ENCODE peak calls at places on chromosomes 6 and 20, in seven cellular contexts. I, Y, Z, E, A, D and T are unnamed samples.

GRCh38 chr20:952196-952795 is 36.2 kb upstream of the ANGPT4 start:
- DNase-seq in I (no peak), Y (no peak), Z (no peak), E (no peak), A (no peak), D (no peak), T (no peak)

GRCh38 chr6:82872092-82872635 is 193.5 kb downstream of the UBE3D start:
- DNase-seq in I (no peak), Y (no peak), Z (no peak), E (no peak), A (no peak), D (no peak), T (no peak)

GRCh38 chr6:143449731-143450452 is 603 bp downstream of the ADAT2 start:
- DNase-seq in I (no peak), Y (peak; percentile 47), Z (no peak), E (no peak), A (no peak), D (peak; percentile 15), T (no peak)

GRCh38 chr20:58711266-58712051 is 18.9 kb downstream of the NPEPL1 start:
- DNase-seq in I (no peak), Y (peak; percentile 9), Z (peak; percentile 16), E (no peak), A (no peak), D (no peak), T (no peak)

GRCh38 chr6:13724174-13724573 is 12.5 kb upstream of the RANBP9 start:
- DNase-seq in I (no peak), Y (no peak), Z (no peak), E (no peak), A (no peak), D (peak; percentile 63), T (no peak)

GRCh38 chr6:111087871-111088667 is 766 bp downstream of the SLC16A10 start:
- DNase-seq in I (peak; percentile 10), Y (peak; percentile 60), Z (peak; percentile 44), E (peak; percentile 9), A (peak; percentile 9), D (peak; percentile 31), T (no peak)

GRCh38 chr20:56247954-56248782 is at the start of gene MC3R:
- DNase-seq in I (no peak), Y (peak; percentile 31), Z (peak; percentile 66), E (peak; percentile 16), A (peak; percentile 22), D (peak; percentile 68), T (no peak)

GRCh38 chr20:44717986-44718385 is 2.8 kb downstream of the CCN5 start:
- DNase-seq in I (no peak), Y (no peak), Z (no peak), E (no peak), A (no peak), D (peak; percentile 66), T (no peak)

GRCh38 chr6:118285791-118286190 is 262.3 kb upstream of the PLN start:
- DNase-seq in I (no peak), Y (no peak), Z (no peak), E (no peak), A (no peak), D (no peak), T (no peak)

GRCh38 chr6:93036835-93037234 is 382.5 kb downstream of the EPHA7 start:
- DNase-seq in I (no peak), Y (no peak), Z (no peak), E (no peak), A (no peak), D (no peak), T (no peak)

GRCh38 chr6:100176321-100176950 is 182.4 kb upstream of the MCHR2 start:
- DNase-seq in I (peak; percentile 9), Y (no peak), Z (no peak), E (no peak), A (no peak), D (peak; percentile 53), T (no peak)

GRCh38 chr6:107032051-107032450 is 4.1 kb downstream of the MTRES1 start:
- DNase-seq in I (no peak), Y (no peak), Z (no peak), E (no peak), A (no peak), D (no peak), T (no peak)

GRCh38 chr6:140464720-140465119 is 1090.3 kb upstream of the CITED2 start:
- DNase-seq in I (no peak), Y (no peak), Z (no peak), E (no peak), A (no peak), D (no peak), T (no peak)

GRCh38 chr20:34970193-34971037 is 14.7 kb downstream of the MYH7B start:
- DNase-seq in I (no peak), Y (no peak), Z (no peak), E (no peak), A (no peak), D (no peak), T (no peak)

GRCh38 chr20:61927193-61927825 is 138.4 kb downstream of the TAF4 start:
- DNase-seq in I (no peak), Y (no peak), Z (no peak), E (no peak), A (peak; percentile 2), D (no peak), T (peak; percentile 22)

GRCh38 chr6:150979826-150980225 is 114.3 kb downstream of the MTHFD1L start:
- DNase-seq in I (no peak), Y (no peak), Z (no peak), E (no peak), A (no peak), D (no peak), T (no peak)

GRCh38 chr6:132132911-132133639 is 181.9 kb upstream of the CCN2 start:
- DNase-seq in I (no peak), Y (no peak), Z (no peak), E (no peak), A (no peak), D (no peak), T (no peak)

DNA sequence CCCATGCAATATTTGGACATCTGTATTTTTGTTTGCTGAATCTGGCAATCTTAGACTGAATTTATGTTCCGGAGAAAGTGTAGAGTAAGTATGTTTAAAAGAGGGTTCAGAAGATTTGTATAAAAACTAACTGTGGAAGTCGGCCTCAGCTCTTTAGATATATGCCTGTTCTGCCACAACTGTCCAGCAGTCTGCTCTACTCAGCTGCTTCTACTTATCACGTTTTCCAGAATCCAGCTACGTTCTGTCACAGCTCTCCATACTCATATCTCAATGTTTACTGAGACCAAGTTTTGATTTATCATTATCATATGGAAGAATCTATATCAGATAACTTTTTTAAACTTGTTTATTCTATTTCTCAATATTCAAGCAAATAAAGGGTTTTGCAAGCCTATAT is 721.3 kb downstream of the EYS start:
- DNase-seq in I (no peak), Y (no peak), Z (no peak), E (no peak), A (no peak), D (no peak), T (no peak)
- TF ChIP-seq CTCF in I (no peak), Y (no peak), Z (no peak), E (peak; percentile 26), A (no peak), D (no peak), T (no peak)

GRCh38 chr6:97958143-97958542 is 675.1 kb upstream of the MMS22L start:
- DNase-seq in I (peak; percentile 12), Y (no peak), Z (no peak), E (peak; percentile 5), A (peak; percentile 15), D (no peak), T (no peak)
- TF ChIP-seq CTCF in I (no peak), Y (no peak), Z (no peak), E (no peak), A (no peak), D (no peak), T (no peak)

GRCh38 chr6:35727206-35727934 is 9.5 kb upstream of the ARMC12 start:
- DNase-seq in I (peak; percentile 78), Y (no peak), Z (peak; percentile 76), E (peak; percentile 44), A (peak; percentile 89), D (peak; percentile 55), T (no peak)

GRCh38 chr6:35724471-35724870 is 12.4 kb upstream of the ARMC12 start:
- DNase-seq in I (no peak), Y (no peak), Z (no peak), E (no peak), A (no peak), D (no peak), T (no peak)

GRCh38 chr6:35724059-35724458 is 12.8 kb upstream of the ARMC12 start:
- DNase-seq in I (no peak), Y (no peak), Z (no peak), E (no peak), A (no peak), D (peak; percentile 9), T (no peak)

GRCh38 chr6:35725081-35725708 is 11.6 kb upstream of the ARMC12 start:
- DNase-seq in I (no peak), Y (no peak), Z (no peak), E (no peak), A (no peak), D (no peak), T (no peak)

DNA sequence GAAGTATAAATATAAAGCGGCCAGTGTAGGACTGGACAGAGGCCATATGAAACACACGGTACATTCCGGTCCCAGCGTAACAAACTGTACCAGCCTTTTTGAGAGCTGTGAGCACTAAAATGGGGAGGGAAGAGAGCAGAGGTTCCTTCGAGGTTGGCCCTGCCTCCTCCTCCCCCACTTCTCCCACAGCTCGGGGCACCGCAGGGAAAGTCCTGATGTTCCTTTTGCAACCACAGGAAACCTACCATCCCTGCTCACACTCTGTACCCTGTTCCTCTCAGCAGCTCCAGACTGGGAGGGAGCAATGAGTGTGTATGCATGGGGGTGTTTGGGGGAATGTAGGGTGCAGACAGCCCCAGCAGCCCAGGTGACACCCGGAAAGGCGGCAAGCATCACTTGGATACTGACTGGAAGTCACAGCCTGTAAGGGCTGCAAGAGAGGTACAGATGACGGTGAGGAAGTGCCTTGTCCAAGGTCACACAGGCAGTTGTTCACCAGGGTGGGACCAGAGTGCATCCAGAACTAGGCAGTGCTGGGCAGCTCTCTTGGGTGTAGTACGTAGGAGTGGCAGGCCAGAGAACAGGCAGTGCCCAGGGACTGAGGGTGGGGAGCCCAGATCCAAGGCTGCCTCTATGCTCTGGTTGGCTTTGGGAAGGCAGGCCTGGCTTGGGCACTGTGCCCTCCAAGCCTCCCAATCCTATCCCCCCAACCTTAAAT is 11.0 kb upstream of the ARMC12 start:
- DNase-seq in I (peak; percentile 28), Y (no peak), Z (peak; percentile 84), E (no peak), A (peak; percentile 57), D (no peak), T (no peak)
- TF ChIP-seq CTCF in I (no peak), Y (no peak), Z (no peak), E (no peak), A (no peak), D (no peak), T (no peak)

GRCh38 chr6:31920803-31921202 is 6.7 kb upstream of the C2 start:
- DNase-seq in I (no peak), Y (no peak), Z (no peak), E (no peak), A (no peak), D (no peak), T (no peak)

GRCh38 chr6:31918069-31918725 is 9.3 kb upstream of the C2 start:
- DNase-seq in I (no peak), Y (no peak), Z (no peak), E (no peak), A (no peak), D (no peak), T (no peak)

GRCh38 chr6:31919624-31920303 is 7.8 kb upstream of the C2 start:
- DNase-seq in I (no peak), Y (no peak), Z (no peak), E (no peak), A (no peak), D (peak; percentile 36), T (no peak)

GRCh38 chr6:31927242-31927867 is at the start of gene C2:
- DNase-seq in I (no peak), Y (no peak), Z (no peak), E (no peak), A (no peak), D (no peak), T (no peak)

GRCh38 chr6:31922942-31923341 is 4.6 kb upstream of the C2 start:
- DNase-seq in I (no peak), Y (peak; percentile 25), Z (peak; percentile 32), E (no peak), A (no peak), D (peak; percentile 53), T (no peak)
- TF ChIP-seq CTCF in I (no peak), Y (no peak), Z (no peak), E (no peak), A (peak; percentile 24), D (no peak), T (no peak)